ENCODE peak calls at places on chromosomes 3 and 15, in four cellular contexts. One of them, this sample, is unnamed.

GRCh38 chr3:45154641-45155147 is 8.5 kb upstream of the CDCP1 start:
- DNase-seq in IMR-90: peak
- DNase-seq in cardiac muscle cell: no peak
- DNase-seq in stomach: no peak
- DNase-seq in this sample: no peak

GRCh38 chr3:124315215-124316033 is 323.5 kb upstream of the ROPN1 start:
- DNase-seq in IMR-90: peak
- DNase-seq in cardiac muscle cell: peak
- DNase-seq in stomach: no peak
- DNase-seq in this sample: no peak

GRCh38 chr15:83571820-83572707 is 81.9 kb upstream of the ADAMTSL3 start:
- DNase-seq in IMR-90: peak
- DNase-seq in cardiac muscle cell: peak
- DNase-seq in stomach: no peak
- DNase-seq in this sample: no peak

GRCh38 chr15:99682455-99682854 is 50.8 kb downstream of the LYSMD4 start:
- DNase-seq in IMR-90: peak
- DNase-seq in cardiac muscle cell: peak
- DNase-seq in stomach: no peak
- DNase-seq in this sample: no peak

GRCh38 chr3:128167973-128168674 is 14.8 kb downstream of the EEFSEC start:
- DNase-seq in IMR-90: no peak
- DNase-seq in cardiac muscle cell: no peak
- DNase-seq in stomach: no peak
- DNase-seq in this sample: no peak

GRCh38 chr3:21913791-21914190 is 162.8 kb upstream of the ZNF385D start:
- DNase-seq in IMR-90: peak
- DNase-seq in cardiac muscle cell: peak
- DNase-seq in stomach: no peak
- DNase-seq in this sample: no peak

GRCh38 chr3:115627180-115628074 is 4.1 kb downstream of the GAP43 start:
- DNase-seq in IMR-90: no peak
- DNase-seq in cardiac muscle cell: no peak
- DNase-seq in stomach: no peak
- DNase-seq in this sample: no peak

GRCh38 chr3:167913218-167913902 is 177.8 kb downstream of the SERPINI1 start:
- DNase-seq in IMR-90: peak
- DNase-seq in cardiac muscle cell: peak
- DNase-seq in stomach: no peak
- DNase-seq in this sample: no peak

GRCh38 chr3:23203651-23204111 is 554 bp downstream of the UBE2E2 start:
- DNase-seq in IMR-90: peak
- DNase-seq in cardiac muscle cell: peak
- DNase-seq in stomach: no peak
- DNase-seq in this sample: no peak

GRCh38 chr3:48429416-48430358 is at the start of gene PLXNB1:
- DNase-seq in IMR-90: peak
- DNase-seq in cardiac muscle cell: peak
- DNase-seq in stomach: peak
- DNase-seq in this sample: peak

GRCh38 chr3:29764603-29765254 is 483.9 kb downstream of the RBMS3 start:
- DNase-seq in IMR-90: peak
- DNase-seq in cardiac muscle cell: peak
- DNase-seq in stomach: no peak
- DNase-seq in this sample: no peak

GRCh38 chr3:71031914-71032521 is 551.5 kb downstream of the FOXP1 start:
- DNase-seq in IMR-90: no peak
- DNase-seq in cardiac muscle cell: peak
- DNase-seq in stomach: no peak
- DNase-seq in this sample: no peak

GRCh38 chr3:168002786-168003368 is 92.8 kb downstream of the GOLIM4 start:
- DNase-seq in IMR-90: peak
- DNase-seq in cardiac muscle cell: peak
- DNase-seq in stomach: peak
- DNase-seq in this sample: no peak

GRCh38 chr3:172213765-172214358 is 174.5 kb downstream of the FNDC3B start:
- DNase-seq in IMR-90: no peak
- DNase-seq in cardiac muscle cell: no peak
- DNase-seq in stomach: no peak
- DNase-seq in this sample: no peak

GRCh38 chr15:89329329-89330084 is 5.1 kb downstream of the POLG start:
- DNase-seq in IMR-90: no peak
- DNase-seq in cardiac muscle cell: no peak
- DNase-seq in stomach: no peak
- DNase-seq in this sample: no peak

GRCh38 chr3:129132097-129132866 is 10.7 kb upstream of the RAB43 start:
- DNase-seq in IMR-90: no peak
- DNase-seq in cardiac muscle cell: no peak
- DNase-seq in stomach: no peak
- DNase-seq in this sample: no peak

GRCh38 chr15:42158941-42159340 is 2.5 kb upstream of the PLA2G4F start:
- DNase-seq in IMR-90: no peak
- DNase-seq in cardiac muscle cell: no peak
- DNase-seq in stomach: peak
- DNase-seq in this sample: no peak
- TF ChIP-seq CTCF in IMR-90: no peak
- TF ChIP-seq CTCF in cardiac muscle cell: no peak
- TF ChIP-seq CTCF in stomach: no peak
- TF ChIP-seq CTCF in this sample: no peak

GRCh38 chr3:51385621-51386091 is 565 bp downstream of the MANF start:
- DNase-seq in IMR-90: no peak
- DNase-seq in cardiac muscle cell: no peak
- DNase-seq in stomach: no peak
- DNase-seq in this sample: no peak
- H3K27ac ChIP-seq in IMR-90: peak
- H3K27ac ChIP-seq in cardiac muscle cell: peak
- H3K27ac ChIP-seq in stomach: peak
- H3K27ac ChIP-seq in this sample: peak

DNA sequence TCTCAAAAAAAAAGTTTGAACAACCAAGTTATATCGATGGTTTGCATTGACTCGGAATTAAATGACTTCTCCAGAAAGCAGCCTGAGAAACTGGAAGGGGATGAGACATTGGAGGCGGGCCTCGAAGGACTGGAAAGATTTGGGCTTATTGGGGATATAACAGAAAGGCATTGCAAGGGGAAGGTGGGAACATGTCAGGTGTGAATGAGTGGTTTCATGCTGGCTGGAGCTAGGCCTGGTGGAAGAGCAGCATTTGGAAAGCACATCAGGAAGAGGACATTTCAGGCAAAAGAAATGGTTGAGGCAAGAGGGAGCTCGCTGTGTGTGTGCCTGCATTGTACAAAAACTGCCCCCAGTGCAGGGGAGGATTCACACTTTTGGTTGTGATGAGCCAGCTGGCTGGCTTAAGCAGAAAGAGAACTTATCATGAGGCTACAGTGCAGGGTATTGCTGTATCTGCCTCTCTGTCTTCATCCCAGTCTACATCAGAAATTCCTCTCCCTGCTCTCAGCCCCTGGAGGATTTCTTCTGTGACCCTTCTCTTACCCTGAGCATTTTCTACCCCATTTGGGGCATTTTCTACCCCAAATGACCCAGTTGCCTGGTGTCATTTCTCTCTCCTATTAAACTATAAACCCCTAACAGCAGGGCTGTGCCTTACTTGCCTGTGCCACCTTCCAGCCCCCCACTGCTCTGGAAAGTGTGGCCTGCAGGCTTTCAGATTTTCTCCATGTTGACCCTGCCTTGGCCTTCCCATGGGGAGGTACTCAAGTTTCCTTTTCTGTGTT is 64.5 kb upstream of the FLNB start:
- DNase-seq in IMR-90: no peak
- DNase-seq in cardiac muscle cell: peak
- DNase-seq in stomach: no peak
- DNase-seq in this sample: no peak
- TF ChIP-seq CTCF in IMR-90: no peak
- TF ChIP-seq CTCF in cardiac muscle cell: no peak
- TF ChIP-seq CTCF in stomach: no peak
- TF ChIP-seq CTCF in this sample: no peak

DNA sequence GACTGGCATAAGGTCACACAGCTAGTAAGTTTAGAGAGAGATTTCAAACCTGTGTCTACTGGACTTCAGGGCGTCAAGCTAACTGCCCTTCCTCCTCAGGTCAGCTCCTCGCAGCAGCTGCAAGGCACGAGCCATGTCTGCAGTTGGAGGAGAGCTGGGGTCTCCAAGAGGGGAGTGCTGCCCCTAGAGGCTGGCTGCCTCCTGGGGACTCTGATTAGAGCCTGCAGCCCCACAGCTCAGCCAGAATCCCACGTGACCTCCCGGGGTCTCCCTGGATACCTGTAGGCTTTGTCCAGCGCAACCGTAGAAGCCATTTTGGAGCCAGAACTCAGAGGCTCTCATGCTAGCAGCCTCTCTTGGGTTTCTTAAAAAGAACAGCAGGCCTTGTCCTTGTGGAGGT is 15.0 kb downstream of the SLC6A1 start:
- DNase-seq in IMR-90: no peak
- DNase-seq in cardiac muscle cell: no peak
- DNase-seq in stomach: no peak
- DNase-seq in this sample: no peak
- H3K27ac ChIP-seq in IMR-90: no peak
- H3K27ac ChIP-seq in cardiac muscle cell: no peak
- H3K27ac ChIP-seq in stomach: no peak
- H3K27ac ChIP-seq in this sample: no peak

GRCh38 chr3:541328-541727 is 344.8 kb downstream of the CHL1 start:
- DNase-seq in IMR-90: no peak
- DNase-seq in cardiac muscle cell: no peak
- DNase-seq in stomach: no peak
- DNase-seq in this sample: no peak

GRCh38 chr3:536417-536813 is 339.9 kb downstream of the CHL1 start:
- DNase-seq in IMR-90: no peak
- DNase-seq in cardiac muscle cell: no peak
- DNase-seq in stomach: no peak
- DNase-seq in this sample: no peak

GRCh38 chr3:535566-536416 is 339.2 kb downstream of the CHL1 start:
- DNase-seq in IMR-90: peak
- DNase-seq in cardiac muscle cell: peak
- DNase-seq in stomach: no peak
- DNase-seq in this sample: no peak
- TF ChIP-seq CTCF in IMR-90: peak
- TF ChIP-seq CTCF in cardiac muscle cell: no peak
- TF ChIP-seq CTCF in stomach: no peak
- TF ChIP-seq CTCF in this sample: no peak

GRCh38 chr3:17456650-17457049 is 285.8 kb downstream of the TBC1D5 start:
- DNase-seq in IMR-90: no peak
- DNase-seq in cardiac muscle cell: no peak
- DNase-seq in stomach: no peak
- DNase-seq in this sample: no peak
- H3K27ac ChIP-seq in IMR-90: no peak
- H3K27ac ChIP-seq in cardiac muscle cell: no peak
- H3K27ac ChIP-seq in stomach: no peak
- H3K27ac ChIP-seq in this sample: no peak

GRCh38 chr3:157248590-157249425 is 88.9 kb upstream of the CCNL1 start:
- DNase-seq in IMR-90: peak
- DNase-seq in cardiac muscle cell: peak
- DNase-seq in stomach: no peak
- DNase-seq in this sample: no peak
- TF ChIP-seq CTCF in IMR-90: no peak
- TF ChIP-seq CTCF in cardiac muscle cell: no peak
- TF ChIP-seq CTCF in stomach: no peak
- TF ChIP-seq CTCF in this sample: no peak

GRCh38 chr3:152264378-152264777 is 4.4 kb upstream of the MBNL1 start:
- DNase-seq in IMR-90: no peak
- DNase-seq in cardiac muscle cell: no peak
- DNase-seq in stomach: no peak
- DNase-seq in this sample: no peak
- H3K27ac ChIP-seq in IMR-90: no peak
- H3K27ac ChIP-seq in cardiac muscle cell: no peak
- H3K27ac ChIP-seq in stomach: no peak
- H3K27ac ChIP-seq in this sample: no peak

DNA sequence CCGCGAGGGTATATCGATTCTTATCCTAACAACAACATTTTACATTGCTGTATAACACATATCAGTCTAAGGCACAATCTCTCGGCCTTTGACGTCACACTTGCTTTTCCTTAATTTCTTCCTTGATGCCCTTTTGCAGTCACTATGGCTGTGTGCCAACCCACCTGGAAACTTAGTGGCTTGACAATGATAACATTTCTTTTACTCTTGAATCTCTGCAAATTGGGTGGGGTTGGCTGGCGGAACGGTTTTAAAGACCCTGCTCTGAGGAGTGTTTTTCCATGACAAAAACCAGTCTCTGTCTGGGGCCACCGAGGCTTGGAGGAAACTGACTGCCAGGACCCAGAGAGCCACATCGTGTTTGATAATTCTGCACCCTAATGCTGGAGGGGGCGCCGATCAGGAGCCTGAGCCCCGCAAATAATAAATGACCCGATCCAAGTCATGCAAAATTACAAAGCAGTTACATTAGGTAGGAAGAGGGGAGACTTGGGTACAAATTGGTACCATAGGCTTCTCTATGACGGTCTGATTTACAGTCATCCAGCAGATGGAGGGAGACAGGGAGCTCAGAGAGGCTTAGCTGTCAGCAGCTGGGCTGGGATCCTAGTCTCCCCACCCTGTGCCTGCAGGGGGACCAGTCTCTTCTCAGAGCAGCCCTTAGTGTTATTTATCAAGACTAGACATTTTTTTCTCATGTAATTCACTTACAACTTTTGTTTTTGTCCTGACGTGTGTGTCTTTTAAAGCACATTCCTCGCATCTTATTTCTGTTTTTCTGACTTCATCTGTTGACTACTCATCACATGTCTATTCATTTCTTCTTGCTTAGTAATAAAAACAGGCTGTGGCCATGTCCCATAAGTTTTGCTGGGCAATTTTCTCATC is 115.8 kb downstream of the KLF13 start:
- DNase-seq in IMR-90: peak
- DNase-seq in cardiac muscle cell: peak
- DNase-seq in stomach: peak
- DNase-seq in this sample: no peak
- TF ChIP-seq CTCF in IMR-90: peak
- TF ChIP-seq CTCF in cardiac muscle cell: peak
- TF ChIP-seq CTCF in stomach: no peak
- TF ChIP-seq CTCF in this sample: peak

GRCh38 chr3:161991901-161992300 is 495.3 kb downstream of the OTOL1 start:
- DNase-seq in IMR-90: no peak
- DNase-seq in cardiac muscle cell: no peak
- DNase-seq in stomach: no peak
- DNase-seq in this sample: no peak

GRCh38 chr3:161989012-161989411 is 492.4 kb downstream of the OTOL1 start:
- DNase-seq in IMR-90: no peak
- DNase-seq in cardiac muscle cell: no peak
- DNase-seq in stomach: no peak
- DNase-seq in this sample: no peak

GRCh38 chr3:161987933-161988332 is 491.3 kb downstream of the OTOL1 start:
- DNase-seq in IMR-90: no peak
- DNase-seq in cardiac muscle cell: no peak
- DNase-seq in stomach: no peak
- DNase-seq in this sample: no peak

GRCh38 chr3:161990036-161990435 is 493.4 kb downstream of the OTOL1 start:
- DNase-seq in IMR-90: no peak
- DNase-seq in cardiac muscle cell: no peak
- DNase-seq in stomach: no peak
- DNase-seq in this sample: no peak
- H3K27ac ChIP-seq in IMR-90: no peak
- H3K27ac ChIP-seq in cardiac muscle cell: no peak
- H3K27ac ChIP-seq in stomach: no peak
- H3K27ac ChIP-seq in this sample: no peak

This sample was measured in vagina.